ENCODE peak calls at places on chromosomes 4 and X, in ten cellular contexts. O is neural crest cell, L is neural progenitor cell, H is endothelial cell, V is heart right ventricle, Y is cardiac muscle cell, U is thoracic aorta, J is tibial artery, N is astrocyte of the spinal cord, I is BJ. A is an unnamed sample.

GRCh38 chr4:7470522-7471128 is 35.9 kb upstream of the PSAPL1 start:
- DNase-seq in N (no peak), H (no peak), V (no peak), I (no peak), U (no peak), J (no peak), Y (no peak), O (no peak), L (no peak), A (no peak)

GRCh38 chr4:113270520-113271319 is 221.3 kb downstream of the ANK2 start:
- DNase-seq in I (no peak), Y (no peak), N (no peak), H (no peak), L (no peak), O (no peak), V (no peak), J (no peak), U (no peak), A (no peak)

GRCh38 chr4:165481458-165481857 is 102.7 kb downstream of the CPE start:
- DNase-seq in L (no peak), J (no peak), U (no peak), Y (no peak), H (no peak), N (peak), O (no peak), I (no peak), V (no peak), A (no peak)

GRCh38 chr4:123035239-123035638 is 112.8 kb upstream of the NUDT6 start:
- DNase-seq in I (no peak), V (no peak), J (no peak), L (no peak), O (no peak), U (no peak), H (no peak), Y (no peak), N (no peak), A (no peak)

GRCh38 chr4:26885912-26886274 is 25.3 kb downstream of the STIM2 start:
- DNase-seq in V (no peak), J (no peak), Y (no peak), I (no peak), N (no peak), U (no peak), O (no peak), H (no peak), L (no peak), A (no peak)

GRCh38 chr4:38179690-38180299 is 219.6 kb downstream of the PTTG2 start:
- DNase-seq in H (peak), J (peak), O (peak), Y (peak), V (peak), N (peak), I (no peak), L (peak), U (peak), A (peak)

GRCh38 chr4:58209576-58209975 is 1099.4 kb upstream of the IGFBP7 start:
- DNase-seq in I (no peak), U (no peak), H (no peak), V (no peak), Y (no peak), J (no peak), N (no peak), O (no peak), L (peak), A (no peak)

GRCh38 chrX:10381218-10381617 is 224.4 kb downstream of the CLCN4 start:
- DNase-seq in J (no peak), L (no peak), V (no peak), N (no peak), U (no peak), O (no peak), Y (no peak), H (no peak), I (no peak), A (no peak)

GRCh38 chr4:124943145-124943889 is 230.8 kb upstream of the ANKRD50 start:
- DNase-seq in J (no peak), N (peak), V (no peak), U (no peak), I (no peak), Y (peak), H (no peak), O (no peak), L (no peak), A (peak)

GRCh38 chrX:55167124-55167523 is 53.0 kb upstream of the PAGE5 start:
- DNase-seq in N (no peak), H (no peak), I (no peak), O (no peak), U (no peak), Y (no peak), J (no peak), L (no peak), V (no peak), A (peak)

GRCh38 chrX:84729809-84730208 is 227.6 kb upstream of the HDX start:
- DNase-seq in O (peak), N (peak), H (peak), U (no peak), I (no peak), Y (peak), L (peak), J (peak), V (no peak), A (peak)

GRCh38 chr4:80058740-80059139 is 14.3 kb downstream of the ANTXR2 start:
- DNase-seq in L (no peak), I (no peak), Y (peak), V (no peak), U (no peak), H (no peak), J (no peak), N (peak), O (no peak), A (peak)

GRCh38 chr4:178612725-178613124 is 1170.5 kb upstream of the AGA start:
- DNase-seq in H (no peak), U (no peak), Y (no peak), I (no peak), N (no peak), V (no peak), O (no peak), J (no peak), L (no peak), A (no peak)

GRCh38 chrX:123481908-123482873 is 250.7 kb downstream of the THOC2 start:
- DNase-seq in V (no peak), U (no peak), Y (peak), J (no peak), H (no peak), N (peak), I (no peak), L (peak), O (no peak), A (peak)

GRCh38 chr4:118337954-118338353 is 14.8 kb downstream of the PRSS12 start:
- DNase-seq in H (no peak), O (no peak), N (no peak), J (no peak), Y (no peak), V (no peak), L (no peak), I (no peak), U (no peak), A (peak)

GRCh38 chr4:166274136-166274761 is 401.2 kb downstream of the TLL1 start:
- DNase-seq in N (no peak), O (no peak), Y (no peak), V (no peak), I (no peak), J (no peak), U (no peak), L (no peak), H (no peak), A (no peak)

GRCh38 chrX:44344687-44345086 is 1.2 kb upstream of the EFHC2 start:
- DNase-seq in N (no peak), J (no peak), U (no peak), O (no peak), I (no peak), Y (peak), V (no peak), L (no peak), H (no peak), A (no peak)

GRCh38 chrX:102976290-102976689 is 39.2 kb downstream of the RAB40AL start:
- DNase-seq in J (no peak), V (no peak), U (no peak), O (no peak), I (no peak), N (no peak), Y (peak), H (no peak), L (no peak), A (peak)

GRCh38 chrX:80765226-80765625 is 44.5 kb downstream of the BRWD3 start:
- DNase-seq in L (no peak), O (no peak), U (no peak), V (no peak), J (no peak), Y (peak), H (no peak), N (peak), I (peak), A (peak)

GRCh38 chr4:3307060-3307459 is 14.2 kb downstream of the RGS12 start:
- DNase-seq in H (no peak), L (no peak), J (peak), N (no peak), I (no peak), V (no peak), Y (no peak), U (no peak), O (no peak), A (no peak)

GRCh38 chr4:185086053-185086452 is 57.0 kb upstream of the SLC25A4 start:
- DNase-seq in L (peak), N (no peak), H (peak), V (no peak), I (no peak), J (no peak), U (no peak), Y (no peak), O (no peak), A (peak)

GRCh38 chrX:96407043-96407442 is 277.6 kb upstream of the DIAPH2 start:
- DNase-seq in V (no peak), N (peak), Y (peak), O (no peak), H (no peak), J (peak), L (peak), I (no peak), U (no peak), A (peak)

GRCh38 chr4:95984081-95984480 is 144.2 kb downstream of the PDHA2 start:
- DNase-seq in O (no peak), U (no peak), L (no peak), H (no peak), Y (no peak), J (no peak), N (no peak), V (no peak), I (no peak), A (no peak)

GRCh38 chrX:10744011-10744410 is 123.6 kb upstream of the MID1 start:
- DNase-seq in V (no peak), J (no peak), O (no peak), U (no peak), I (no peak), L (peak), Y (no peak), N (no peak), H (no peak), A (no peak)

GRCh38 chr4:145186719-145187118 is 6.3 kb upstream of the OTUD4 start:
- DNase-seq in Y (no peak), U (no peak), V (no peak), I (no peak), O (no peak), N (no peak), H (no peak), L (no peak), J (no peak), A (no peak)

GRCh38 chr4:7630559-7631287 is 196.0 kb upstream of the PSAPL1 start:
- DNase-seq in U (peak), L (no peak), I (peak), H (no peak), J (peak), O (no peak), Y (peak), N (peak), V (peak), A (peak)

GRCh38 chr4:10063544-10064300 is 42.4 kb upstream of the SLC2A9 start:
- DNase-seq in L (peak), Y (peak), O (no peak), V (peak), I (peak), H (peak), J (peak), U (peak), N (peak), A (peak)

GRCh38 chr4:130511776-130512175 is 1415.8 kb downstream of the C4orf33 start:
- DNase-seq in H (no peak), N (no peak), V (no peak), I (no peak), O (no peak), U (no peak), Y (peak), L (no peak), J (no peak), A (no peak)

GRCh38 chrX:110966839-110967238 is 129.2 kb upstream of the PAK3 start:
- DNase-seq in O (no peak), N (peak), U (no peak), V (no peak), Y (peak), I (no peak), H (no peak), J (no peak), L (no peak), A (no peak)

GRCh38 chr4:72977936-72978485 is 91.5 kb downstream of the COX18 start:
- DNase-seq in Y (no peak), J (no peak), V (no peak), I (no peak), N (peak), O (no peak), L (no peak), U (no peak), H (no peak), A (no peak)

GRCh38 chr4:13611283-13611842 is 16.2 kb downstream of the BOD1L1 start:
- DNase-seq in Y (peak), H (no peak), J (no peak), V (peak), O (no peak), N (peak), I (peak), U (no peak), L (no peak), A (no peak)

GRCh38 chr4:184313058-184313709 is 95.5 kb upstream of the ENPP6 start:
- DNase-seq in Y (no peak), U (no peak), N (no peak), O (no peak), I (no peak), L (no peak), V (no peak), J (no peak), H (no peak), A (no peak)

GRCh38 chrX:41118156-41118555 is 32.9 kb downstream of the USP9X start:
- DNase-seq in J (no peak), V (no peak), I (no peak), Y (no peak), N (no peak), U (no peak), H (no peak), O (no peak), L (no peak), A (no peak)

GRCh38 chrX:45518552-45518951 is 317.9 kb upstream of the DIPK2B start:
- DNase-seq in Y (peak), O (no peak), U (no peak), H (no peak), L (no peak), V (no peak), J (no peak), I (no peak), N (no peak), A (no peak)

GRCh38 chrX:45517090-45517973 is 316.7 kb upstream of the DIPK2B start:
- DNase-seq in Y (peak), V (no peak), L (no peak), N (peak), O (no peak), I (no peak), U (no peak), J (no peak), H (no peak), A (peak)

GRCh38 chrX:45513042-45513441 is 312.4 kb upstream of the DIPK2B start:
- DNase-seq in N (no peak), H (no peak), I (no peak), U (no peak), J (no peak), Y (no peak), V (no peak), L (peak), O (no peak), A (no peak)

DNA sequence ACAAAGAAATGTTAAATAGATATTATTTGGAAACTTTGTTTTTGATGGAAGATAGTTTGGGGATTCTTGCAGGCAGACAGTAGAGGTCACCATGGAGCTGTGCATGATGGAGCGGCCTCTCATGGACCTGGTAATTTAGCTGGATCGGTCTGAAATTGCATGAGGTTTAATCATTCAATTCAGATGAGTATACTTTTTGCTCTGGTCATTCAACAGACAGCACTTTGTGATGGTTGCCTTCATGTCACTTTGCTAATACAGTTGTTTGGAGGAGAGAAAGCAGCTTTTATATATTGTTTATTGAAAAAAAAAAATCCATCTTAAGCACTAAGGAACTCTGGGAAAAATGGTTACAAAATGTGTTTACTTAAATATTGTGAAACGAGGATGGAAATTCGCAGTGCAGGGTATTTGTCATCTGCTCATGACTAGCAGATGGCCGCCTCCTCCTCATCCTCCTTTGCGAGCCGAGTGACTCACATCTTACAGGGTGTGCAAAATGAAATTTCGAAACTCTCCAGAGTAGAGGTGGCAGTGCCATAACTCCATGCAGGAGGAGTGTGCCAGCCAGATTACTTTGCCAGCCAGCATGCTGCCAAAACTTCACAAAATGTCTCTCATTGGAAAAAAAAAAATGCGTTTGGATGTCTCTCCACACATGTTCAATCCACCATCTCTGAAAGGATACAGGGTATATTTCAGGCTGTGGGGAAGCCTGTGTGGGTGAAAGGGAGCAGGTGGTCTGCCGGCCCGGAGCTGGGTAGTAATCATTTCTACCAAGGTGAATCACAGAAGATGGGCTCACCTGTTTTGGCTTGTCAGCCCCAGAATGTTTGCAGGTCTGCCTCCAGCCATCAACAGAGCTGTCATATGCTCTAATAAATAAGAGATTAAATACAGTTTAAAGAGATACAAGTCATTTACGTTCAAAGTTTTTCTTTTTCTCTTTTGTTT is 314.9 kb upstream of the DIPK2B start:
- DNase-seq in U (peak), H (peak), Y (peak), N (peak), J (peak), I (peak), V (peak), L (peak), O (no peak), A (peak)
- TF ChIP-seq CTCF in U (peak), H (no peak), Y (peak), N (peak), J (peak), I (peak), V (peak), L (peak), O (peak), A (peak)

GRCh38 chrX:151801980-151802379 is 67.4 kb downstream of the CNGA2 start:
- DNase-seq in Y (no peak), L (no peak), V (no peak), H (no peak), N (no peak), O (no peak), U (no peak), J (no peak), I (no peak), A (no peak)
- TF ChIP-seq CTCF in Y (peak), L (no peak), V (no peak), H (no peak), N (peak), O (no peak), U (no peak), J (no peak), I (peak), A (peak)

GRCh38 chr4:132818091-132818490 is 331.0 kb upstream of the PCDH10 start:
- DNase-seq in U (no peak), N (no peak), I (no peak), L (peak), Y (no peak), J (no peak), H (peak), O (peak), V (no peak), A (no peak)
- TF ChIP-seq CTCF in U (no peak), N (no peak), I (no peak), L (peak), Y (no peak), J (no peak), H (peak), O (peak), V (no peak), A (peak)

DNA sequence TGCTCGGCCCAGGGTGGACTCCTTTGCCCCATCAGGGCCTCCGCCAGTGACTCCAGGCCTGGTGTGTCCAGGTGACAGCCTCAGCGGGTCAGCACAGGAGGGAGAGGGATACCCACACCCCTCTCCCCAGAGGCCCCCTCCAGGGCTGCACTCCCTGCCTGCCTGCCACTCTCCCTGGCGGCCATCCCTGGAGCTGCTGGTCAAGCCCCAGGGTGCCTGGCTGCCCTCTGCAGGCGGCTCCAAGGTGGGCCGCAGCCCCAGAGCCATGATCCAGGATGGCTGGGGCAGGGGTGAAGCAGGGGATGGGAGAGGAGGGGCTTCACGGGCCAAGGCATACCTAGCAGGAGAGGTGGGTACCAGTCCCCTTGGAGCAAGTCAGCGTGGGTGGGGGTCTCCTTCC is 3.8 kb downstream of the FGFRL1 start:
- DNase-seq in J (no peak), N (no peak), L (peak), Y (no peak), U (no peak), I (no peak), O (peak), V (no peak), H (no peak), A (no peak)
- TF ChIP-seq CTCF in J (no peak), N (peak), L (peak), Y (no peak), U (no peak), I (peak), O (no peak), V (no peak), H (no peak), A (peak)

GRCh38 chr4:182478475-182478874 is 235.3 kb downstream of the TENM3 start:
- DNase-seq in J (no peak), Y (peak), H (no peak), I (no peak), O (no peak), U (no peak), N (peak), L (peak), V (no peak), A (peak)
- TF ChIP-seq CTCF in J (peak), Y (peak), H (peak), I (peak), O (peak), U (peak), N (peak), L (peak), V (peak), A (peak)

DNA sequence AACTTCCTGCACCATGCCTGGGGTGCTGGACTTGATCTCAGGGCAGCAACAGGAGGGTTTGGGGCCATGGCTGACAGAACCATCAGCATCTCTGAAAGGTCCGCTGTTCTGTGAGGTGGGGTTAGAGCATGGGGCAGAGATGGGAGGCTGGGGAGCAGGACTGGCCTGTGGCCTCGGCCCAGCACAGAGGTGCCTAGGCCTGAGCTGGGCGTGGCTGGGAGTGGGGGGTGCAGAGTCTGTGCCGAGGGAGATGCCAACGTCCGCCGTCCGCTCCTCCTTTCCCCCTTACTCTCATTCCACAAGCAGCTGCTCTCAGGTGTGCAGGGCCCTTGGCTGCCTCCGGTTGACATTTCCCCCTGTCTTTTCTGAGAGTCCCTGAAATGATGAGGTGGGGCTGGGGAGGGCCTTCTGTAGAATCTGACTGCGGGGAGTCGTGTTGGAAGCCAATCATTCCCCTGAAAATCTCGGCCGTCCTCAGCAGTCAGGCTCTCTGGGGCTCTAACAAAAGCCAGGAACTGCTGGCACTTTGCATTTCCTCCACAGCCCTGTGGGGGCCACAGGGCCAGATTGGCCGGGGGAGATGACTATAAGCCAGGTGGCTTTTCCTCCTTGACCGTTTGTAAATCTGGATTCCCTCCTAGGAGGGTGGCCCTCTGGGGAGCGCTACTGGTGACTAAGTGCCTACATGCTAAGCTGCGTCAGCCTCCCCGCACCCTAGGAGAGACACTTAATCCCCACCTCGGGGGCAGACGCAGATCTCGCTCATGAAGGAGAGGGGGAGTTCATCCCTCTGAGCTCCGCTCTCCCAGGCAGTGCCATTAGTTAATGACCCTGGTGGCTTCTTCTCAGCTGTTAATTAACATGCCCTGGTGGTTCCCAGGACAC is 41.2 kb downstream of the EVC start:
- DNase-seq in H (peak), Y (peak), L (peak), V (no peak), O (no peak), J (no peak), U (no peak), N (peak), I (no peak), A (no peak)
- TF ChIP-seq CTCF in H (no peak), Y (no peak), L (no peak), V (no peak), O (no peak), J (no peak), U (no peak), N (no peak), I (no peak), A (no peak)